ENCODE peak calls at places on chromosomes 13 and 19, in six cellular contexts. P is uterus, F is suprapubic skin, E is tibial nerve, G is HCT116, N is transverse colon. A is an unnamed sample.

GRCh38 chr13:113460599-113460998 is 7.3 kb upstream of the ADPRHL1 start:
- DNase-seq in P (no peak), F (no peak), E (no peak), G (no peak), N (no peak), A (no peak)

GRCh38 chr13:97182065-97182890 is 39.9 kb upstream of the MBNL2 start:
- DNase-seq in P (no peak), F (no peak), E (no peak), G (no peak), N (no peak), A (no peak)

GRCh38 chr13:105616313-105617075 is 919.0 kb downstream of the EFNB2 start:
- DNase-seq in P (no peak), F (no peak), E (no peak), G (no peak), N (no peak), A (no peak)

GRCh38 chr13:97429681-97430081 is 4.3 kb upstream of the RAP2A start:
- DNase-seq in P (no peak), F (no peak), E (no peak), G (no peak), N (no peak), A (no peak)

GRCh38 chr13:51659276-51660127 is 75.2 kb downstream of the WDFY2 start:
- DNase-seq in P (no peak), F (no peak), E (no peak), G (no peak), N (no peak), A (no peak)

GRCh38 chr13:101512650-101513049 is 60.2 kb downstream of the ITGBL1 start:
- DNase-seq in P (no peak), F (no peak), E (no peak), G (no peak), N (no peak), A (no peak)

GRCh38 chr13:95865080-95865597 is 188.1 kb downstream of the UGGT2 start:
- DNase-seq in P (no peak), F (no peak), E (no peak), G (no peak), N (no peak), A (no peak)

GRCh38 chr13:41465965-41466364 is 8.6 kb downstream of the RGCC start:
- DNase-seq in P (no peak), F (no peak), E (no peak), G (no peak), N (no peak), A (no peak)

GRCh38 chr13:25659091-25659502 is 287.3 kb downstream of the ATP8A2 start:
- DNase-seq in P (no peak), F (no peak), E (no peak), G (no peak), N (no peak), A (no peak)

GRCh38 chr19:49859838-49860715 is 7.3 kb downstream of the PNKP start:
- DNase-seq in P (no peak), F (no peak), E (no peak), G (no peak), N (no peak), A (no peak)

GRCh38 chr19:45049073-45049736 is 10.4 kb downstream of the CLASRP start:
- DNase-seq in P (no peak), F (no peak), E (no peak), G (no peak), N (no peak), A (no peak)

GRCh38 chr13:52726258-52726657 is 13.4 kb downstream of the CNMD start:
- DNase-seq in P (no peak), F (no peak), E (no peak), G (no peak), N (no peak), A (no peak)

GRCh38 chr13:35389535-35389934 is 87.0 kb downstream of the MAB21L1 start:
- DNase-seq in P (no peak), F (no peak), E (no peak), G (no peak), N (no peak), A (no peak)

GRCh38 chr13:109576331-109576813 is 210.0 kb downstream of the IRS2 start:
- DNase-seq in P (no peak), F (no peak), E (no peak), G (no peak), N (peak), A (no peak)

GRCh38 chr13:48123827-48124226 is 28.9 kb upstream of the MED4 start:
- DNase-seq in P (no peak), F (no peak), E (no peak), G (no peak), N (peak), A (no peak)

GRCh38 chr13:72952529-72953141 is 106.2 kb upstream of the KLF5 start:
- DNase-seq in P (no peak), F (no peak), E (no peak), G (no peak), N (no peak), A (no peak)

GRCh38 chr19:55526216-55527196 is 10.4 kb downstream of the SBK2 start:
- DNase-seq in P (peak), F (no peak), E (no peak), G (no peak), N (peak), A (no peak)

GRCh38 chr13:28324181-28324789 is 170.6 kb downstream of the FLT1 start:
- DNase-seq in P (peak), F (no peak), E (peak), G (peak), N (peak), A (no peak)

GRCh38 chr19:8056533-8056932 is 4.0 kb downstream of the CCL25 start:
- DNase-seq in P (no peak), F (no peak), E (no peak), G (no peak), N (no peak), A (no peak)

GRCh38 chr19:2533686-2534085 is 57.8 kb downstream of the GADD45B start:
- DNase-seq in P (no peak), F (no peak), E (no peak), G (no peak), N (no peak), A (no peak)

GRCh38 chr19:55486971-55487883 is 1.0 kb upstream of the SSC5D start:
- DNase-seq in P (peak), F (no peak), E (peak), G (no peak), N (peak), A (no peak)

GRCh38 chr13:113997845-113998751 is 24.2 kb upstream of the C13orf46 start:
- DNase-seq in P (peak), F (peak), E (peak), G (no peak), N (peak), A (no peak)

GRCh38 chr19:31110331-31110730 is 238.9 kb downstream of the TSHZ3 start:
- DNase-seq in P (peak), F (no peak), E (no peak), G (no peak), N (no peak), A (no peak)

GRCh38 chr19:14515501-14516047 is 2.6 kb downstream of the DNAJB1 start:
- DNase-seq in P (no peak), F (no peak), E (no peak), G (no peak), N (no peak), A (no peak)
- TF ChIP-seq POLR2A in P (no peak), F (no peak), E (no peak), G (no peak), N (no peak), A (no peak)

GRCh38 chr19:1531587-1531986 is 7.7 kb downstream of the PLK5 start:
- DNase-seq in P (no peak), F (no peak), E (no peak), G (no peak), N (no peak), A (no peak)

GRCh38 chr19:1526979-1527649 is 3.2 kb downstream of the PLK5 start:
- DNase-seq in P (no peak), F (no peak), E (no peak), G (no peak), N (no peak), A (no peak)

GRCh38 chr19:1528596-1529429 is 4.9 kb downstream of the PLK5 start:
- DNase-seq in P (no peak), F (no peak), E (no peak), G (no peak), N (no peak), A (no peak)

GRCh38 chr19:1527650-1528309 is 3.9 kb downstream of the PLK5 start:
- DNase-seq in P (no peak), F (no peak), E (no peak), G (no peak), N (no peak), A (no peak)

GRCh38 chr19:1529430-1529816 is 5.5 kb downstream of the PLK5 start:
- DNase-seq in P (no peak), F (no peak), E (no peak), G (no peak), N (no peak), A (no peak)
- H3K4me3 ChIP-seq in P (no peak), F (no peak), E (no peak), G (no peak), N (no peak), A (no peak)

DNA sequence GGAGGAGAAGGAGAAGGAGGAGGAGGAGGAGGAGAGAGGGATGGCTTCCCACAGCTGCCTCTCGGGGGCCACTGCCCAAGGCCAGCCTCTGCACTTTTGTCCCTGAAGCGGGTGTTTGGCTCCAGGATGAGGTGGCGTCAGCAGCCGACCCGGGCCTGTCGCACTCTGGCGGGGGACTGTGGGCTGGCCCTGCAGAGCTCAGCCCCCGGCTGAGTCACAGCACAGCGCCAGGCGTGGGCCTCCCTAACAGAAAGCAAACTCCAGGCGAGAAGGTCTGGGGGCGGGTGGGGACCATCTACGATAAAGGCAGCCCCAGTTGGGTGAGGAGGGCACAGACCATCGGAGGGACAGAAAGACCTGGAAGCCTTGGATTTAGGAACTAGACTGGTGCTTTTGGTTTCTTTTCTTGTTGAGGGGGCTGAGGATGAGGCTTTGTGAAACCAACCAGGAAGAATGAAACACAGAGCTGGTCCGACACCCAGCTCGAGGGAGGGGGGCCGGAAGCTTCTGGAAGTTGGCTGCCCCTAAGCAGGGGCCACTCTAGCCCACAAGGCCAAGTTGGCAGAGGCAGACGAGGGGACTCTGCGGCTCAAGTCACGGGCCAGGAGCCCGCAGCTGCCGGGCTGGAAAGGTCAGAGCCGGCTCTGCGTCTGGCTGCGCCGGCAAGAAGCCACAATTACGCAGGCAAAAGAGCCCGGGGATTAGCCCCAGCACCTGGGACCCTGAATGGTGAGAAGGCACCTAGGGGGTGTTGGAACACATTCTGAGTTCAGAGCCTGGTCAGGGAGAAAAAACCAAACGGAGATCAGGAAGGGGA is 18.2 kb downstream of the LSM4 start:
- DNase-seq in P (peak), F (peak), E (peak), G (no peak), N (peak), A (no peak)
- TF ChIP-seq POLR2A in P (peak), F (no peak), E (peak), G (peak), N (peak), A (peak)

GRCh38 chr19:34310494-34310981 is 54.5 kb upstream of the GPI start:
- DNase-seq in P (no peak), F (no peak), E (no peak), G (no peak), N (peak), A (no peak)
- H3K4me3 ChIP-seq in P (no peak), F (no peak), E (no peak), G (no peak), N (no peak), A (no peak)

GRCh38 chr19:29665826-29666633 is 769 bp downstream of the PLEKHF1 start:
- DNase-seq in P (peak), F (no peak), E (no peak), G (no peak), N (peak), A (peak)
- TF ChIP-seq POLR2A in P (peak), F (no peak), E (no peak), G (no peak), N (peak), A (no peak)

GRCh38 chr13:33284016-33284415 is 1.5 kb downstream of the STARD13 start:
- DNase-seq in P (no peak), F (no peak), E (no peak), G (no peak), N (no peak), A (no peak)
- H3K4me3 ChIP-seq in P (peak), F (peak), E (peak), G (no peak), N (no peak), A (peak)

GRCh38 chr19:40285353-40286234 is 449 bp upstream of the AKT2 start:
- DNase-seq in P (peak), F (peak), E (peak), G (peak), N (peak), A (no peak)
- TF ChIP-seq POLR2A in P (peak), F (no peak), E (peak), G (peak), N (peak), A (no peak)

DNA sequence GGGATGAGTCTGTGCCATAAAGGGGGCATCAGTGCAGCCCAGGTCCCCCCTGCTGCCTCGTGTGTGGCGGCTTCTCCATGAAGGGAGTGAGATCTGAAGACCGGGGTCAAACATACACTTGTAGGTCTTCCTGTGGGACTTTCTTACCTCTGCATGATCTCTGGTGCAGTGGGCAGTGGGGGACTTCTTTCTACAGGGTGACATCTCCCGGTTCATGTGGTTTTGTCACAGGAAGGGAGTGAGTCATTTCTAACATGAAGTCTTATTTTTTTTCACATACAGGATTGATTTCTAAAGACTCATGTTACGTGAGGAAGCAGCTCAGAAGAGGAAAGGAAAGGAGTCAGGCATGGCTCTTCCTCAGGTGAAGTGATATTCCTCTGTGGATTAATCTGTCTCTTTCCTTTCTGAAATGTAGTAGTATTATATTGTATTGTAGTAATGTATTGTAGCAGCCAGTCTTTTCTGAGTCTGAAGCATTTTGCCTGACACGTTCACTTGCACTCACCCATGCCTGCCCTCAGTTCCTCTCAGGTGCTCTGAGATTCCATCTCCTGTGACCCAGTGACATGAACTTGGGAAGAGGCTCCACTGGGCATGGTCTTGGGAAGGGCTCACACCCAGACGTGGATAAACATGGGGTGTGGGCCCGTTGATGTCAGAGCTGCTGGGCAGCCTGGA is 15.7 kb downstream of the ZNF808 start:
- DNase-seq in P (no peak), F (no peak), E (no peak), G (no peak), N (no peak), A (no peak)
- H3K4me3 ChIP-seq in P (no peak), F (no peak), E (no peak), G (no peak), N (no peak), A (no peak)

DNA sequence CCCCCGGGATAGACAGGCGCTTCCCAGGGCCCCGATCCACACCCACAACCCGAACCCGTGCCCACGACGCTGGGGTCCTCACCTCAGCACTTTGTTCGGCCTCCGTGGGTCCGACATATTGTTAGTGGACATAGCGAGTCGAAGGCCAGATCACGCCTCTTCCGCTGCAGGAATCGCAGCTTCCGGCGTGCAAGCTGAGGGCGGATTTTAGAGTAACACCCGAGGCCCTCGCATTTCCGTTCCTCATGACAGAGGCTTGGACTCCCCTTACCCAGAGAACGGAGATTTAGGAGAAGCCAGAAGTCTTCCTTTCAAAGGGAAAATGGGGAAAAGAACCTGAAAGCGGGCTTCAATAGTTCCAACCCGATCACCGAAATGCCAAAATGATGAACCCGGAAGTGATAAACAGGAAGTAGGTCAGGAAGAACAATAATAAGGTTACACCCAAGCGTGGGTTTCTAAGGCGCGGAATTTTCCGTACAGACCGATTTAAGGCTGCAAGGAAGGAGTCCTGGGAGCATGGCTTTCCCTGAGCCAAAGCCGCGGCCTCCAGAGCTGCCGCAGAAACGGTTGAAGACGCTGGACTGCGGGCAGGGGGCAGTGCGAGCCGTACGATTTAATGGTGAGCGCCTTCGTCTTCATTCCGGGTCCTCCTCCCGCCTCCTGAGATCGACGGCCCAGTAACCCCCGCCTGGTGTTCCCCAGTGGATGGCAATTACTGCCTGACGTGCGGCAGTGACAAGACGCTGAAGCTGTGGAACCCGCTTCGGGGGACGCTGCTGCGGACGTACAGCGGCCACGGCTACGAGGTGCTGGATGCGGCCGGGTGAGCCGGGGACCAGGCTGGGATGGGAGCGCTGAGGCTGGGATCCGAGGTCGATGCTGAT is 2.9 kb downstream of the WDR83 start:
- DNase-seq in P (peak), F (peak), E (peak), G (peak), N (peak), A (no peak)
- TF ChIP-seq POLR2A in P (peak), F (no peak), E (no peak), G (peak), N (peak), A (no peak)

DNA sequence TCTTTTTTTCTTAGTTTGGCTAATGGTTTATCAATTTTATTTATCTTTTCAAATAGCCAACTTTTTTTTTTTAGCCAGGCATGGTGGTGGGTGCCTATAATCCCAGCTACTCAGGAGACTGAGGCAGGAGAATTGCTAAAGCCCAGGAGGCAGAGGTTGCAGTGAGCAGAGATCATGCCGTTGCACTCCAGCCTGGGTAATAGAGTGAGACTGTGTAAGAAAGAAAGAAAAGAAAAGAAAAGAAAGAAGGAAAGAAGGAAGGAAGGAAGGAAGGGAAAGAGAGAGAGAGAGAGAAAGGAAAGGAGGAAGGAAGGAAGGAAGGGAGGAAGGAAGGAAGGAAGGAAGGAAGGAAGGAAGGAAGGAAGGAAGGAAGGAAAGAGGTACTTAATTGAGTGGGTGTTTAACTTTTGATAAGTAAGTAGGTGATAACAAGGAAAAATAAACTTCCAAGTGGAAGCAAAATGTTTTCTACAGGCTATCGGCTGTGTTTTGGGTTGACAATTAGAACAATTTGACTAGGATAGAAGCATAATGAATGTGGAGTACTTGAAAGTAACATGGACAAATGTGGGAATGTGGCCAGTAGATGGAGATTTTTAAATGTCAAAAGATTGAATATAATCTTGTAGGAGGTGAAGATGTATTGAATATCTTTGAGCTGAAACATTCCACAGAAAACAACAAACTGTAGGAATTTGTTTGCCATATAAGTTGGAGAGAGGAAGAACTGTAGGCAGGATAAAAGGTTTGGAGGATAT is 62.8 kb upstream of the MYO16 start:
- DNase-seq in P (no peak), F (no peak), E (no peak), G (no peak), N (no peak), A (no peak)
- H3K4me3 ChIP-seq in P (no peak), F (no peak), E (no peak), G (no peak), N (no peak), A (no peak)